ENCODE peak calls at places on chromosomes 16 and 17, in nine cellular contexts. One of them, this sample, is unnamed.

GRCh38 chr17:47315451-47316266 is 8.1 kb upstream of the EFCAB13 start:
- DNase-seq in AG10803: peak; percentile 79
- DNase-seq in cardiac fibroblast: peak; percentile 98
- DNase-seq in colonic mucosa: peak; percentile 61
- DNase-seq in BE2C: peak; percentile 31
- DNase-seq in left ventricle myocardium inferior: no peak
- DNase-seq in AG09309: no peak
- DNase-seq in CD8-positive, alpha-beta T cell: no peak
- DNase-seq in esophagus squamous epithelium: no peak
- DNase-seq in this sample: peak; percentile 87

GRCh38 chr17:511001-511690 is 158.5 kb upstream of the RPH3AL start:
- DNase-seq in left ventricle myocardium inferior: no peak
- DNase-seq in cardiac fibroblast: peak; percentile 87
- DNase-seq in BE2C: no peak
- DNase-seq in AG09309: peak; percentile 51
- DNase-seq in colonic mucosa: no peak
- DNase-seq in CD8-positive, alpha-beta T cell: no peak
- DNase-seq in esophagus squamous epithelium: no peak
- DNase-seq in AG10803: peak; percentile 86
- DNase-seq in this sample: peak; percentile 90

GRCh38 chr16:85126731-85127662 is 14.7 kb upstream of the CIBAR2 start:
- DNase-seq in colonic mucosa: no peak
- DNase-seq in CD8-positive, alpha-beta T cell: no peak
- DNase-seq in AG10803: peak; percentile 72
- DNase-seq in left ventricle myocardium inferior: no peak
- DNase-seq in AG09309: peak; percentile 35
- DNase-seq in BE2C: peak; percentile 50
- DNase-seq in cardiac fibroblast: peak; percentile 71
- DNase-seq in esophagus squamous epithelium: no peak
- DNase-seq in this sample: peak; percentile 85

GRCh38 chr16:17635183-17635582 is 164.4 kb upstream of the XYLT1 start:
- DNase-seq in left ventricle myocardium inferior: no peak
- DNase-seq in colonic mucosa: no peak
- DNase-seq in AG09309: no peak
- DNase-seq in CD8-positive, alpha-beta T cell: no peak
- DNase-seq in AG10803: no peak
- DNase-seq in BE2C: no peak
- DNase-seq in esophagus squamous epithelium: no peak
- DNase-seq in cardiac fibroblast: no peak
- DNase-seq in this sample: no peak

GRCh38 chr16:29683543-29684090 is 4.6 kb downstream of the QPRT start:
- DNase-seq in AG10803: no peak
- DNase-seq in colonic mucosa: no peak
- DNase-seq in AG09309: no peak
- DNase-seq in esophagus squamous epithelium: no peak
- DNase-seq in BE2C: no peak
- DNase-seq in CD8-positive, alpha-beta T cell: no peak
- DNase-seq in left ventricle myocardium inferior: no peak
- DNase-seq in cardiac fibroblast: no peak
- DNase-seq in this sample: no peak

GRCh38 chr17:74569392-74570003 is 2.2 kb upstream of the CD300H start:
- DNase-seq in cardiac fibroblast: peak; percentile 78
- DNase-seq in colonic mucosa: peak; percentile 32
- DNase-seq in left ventricle myocardium inferior: no peak
- DNase-seq in AG09309: peak; percentile 99
- DNase-seq in CD8-positive, alpha-beta T cell: no peak
- DNase-seq in AG10803: peak; percentile 96
- DNase-seq in esophagus squamous epithelium: peak; percentile 39
- DNase-seq in BE2C: no peak
- DNase-seq in this sample: peak; percentile 10

GRCh38 chr17:57597531-57598453 is 147.3 kb downstream of the CCDC182 start:
- DNase-seq in colonic mucosa: peak; percentile 72
- DNase-seq in CD8-positive, alpha-beta T cell: no peak
- DNase-seq in esophagus squamous epithelium: no peak
- DNase-seq in cardiac fibroblast: peak; percentile 79
- DNase-seq in AG09309: peak; percentile 39
- DNase-seq in BE2C: peak; percentile 88
- DNase-seq in AG10803: peak; percentile 74
- DNase-seq in left ventricle myocardium inferior: peak; percentile 60
- DNase-seq in this sample: peak; percentile 75

GRCh38 chr17:62824290-62825135 is 16.4 kb upstream of the MARCHF10 start:
- DNase-seq in esophagus squamous epithelium: no peak
- DNase-seq in left ventricle myocardium inferior: no peak
- DNase-seq in AG10803: peak; percentile 99
- DNase-seq in AG09309: peak; percentile 85
- DNase-seq in colonic mucosa: no peak
- DNase-seq in BE2C: no peak
- DNase-seq in CD8-positive, alpha-beta T cell: no peak
- DNase-seq in cardiac fibroblast: peak; percentile 99
- DNase-seq in this sample: peak; percentile 96

GRCh38 chr17:58083491-58084316 is 485 bp downstream of the DYNLL2 start:
- DNase-seq in AG09309: no peak
- DNase-seq in cardiac fibroblast: peak; percentile 46
- DNase-seq in BE2C: peak; percentile 74
- DNase-seq in left ventricle myocardium inferior: peak; percentile 76
- DNase-seq in AG10803: peak; percentile 50
- DNase-seq in CD8-positive, alpha-beta T cell: peak; percentile 45
- DNase-seq in colonic mucosa: peak; percentile 53
- DNase-seq in esophagus squamous epithelium: no peak
- DNase-seq in this sample: peak; percentile 70

GRCh38 chr16:54171855-54172537 is 114.6 kb downstream of the IRX3 start:
- DNase-seq in colonic mucosa: no peak
- DNase-seq in cardiac fibroblast: peak; percentile 40
- DNase-seq in esophagus squamous epithelium: no peak
- DNase-seq in CD8-positive, alpha-beta T cell: no peak
- DNase-seq in BE2C: no peak
- DNase-seq in AG09309: peak; percentile 51
- DNase-seq in AG10803: peak; percentile 66
- DNase-seq in left ventricle myocardium inferior: no peak
- DNase-seq in this sample: no peak

GRCh38 chr16:67404740-67405226 is 11.5 kb upstream of the TPPP3 start:
- DNase-seq in cardiac fibroblast: no peak
- DNase-seq in CD8-positive, alpha-beta T cell: no peak
- DNase-seq in AG10803: no peak
- DNase-seq in esophagus squamous epithelium: no peak
- DNase-seq in colonic mucosa: peak; percentile 91
- DNase-seq in left ventricle myocardium inferior: no peak
- DNase-seq in BE2C: no peak
- DNase-seq in AG09309: no peak
- DNase-seq in this sample: no peak
- TF ChIP-seq CTCF in cardiac fibroblast: no peak
- TF ChIP-seq CTCF in CD8-positive, alpha-beta T cell: no peak
- TF ChIP-seq CTCF in AG10803: no peak
- TF ChIP-seq CTCF in esophagus squamous epithelium: no peak
- TF ChIP-seq CTCF in colonic mucosa: no peak
- TF ChIP-seq CTCF in left ventricle myocardium inferior: no peak
- TF ChIP-seq CTCF in BE2C: no peak
- TF ChIP-seq CTCF in AG09309: no peak
- TF ChIP-seq CTCF in this sample: no peak

GRCh38 chr16:81095653-81095952 is 592 bp downstream of the GCSH start:
- DNase-seq in AG10803: no peak
- DNase-seq in esophagus squamous epithelium: no peak
- DNase-seq in CD8-positive, alpha-beta T cell: no peak
- DNase-seq in left ventricle myocardium inferior: no peak
- DNase-seq in cardiac fibroblast: no peak
- DNase-seq in colonic mucosa: no peak
- DNase-seq in BE2C: no peak
- DNase-seq in AG09309: no peak
- DNase-seq in this sample: no peak

GRCh38 chr16:81095953-81096714 is at the start of gene GCSH:
- DNase-seq in colonic mucosa: peak; percentile 99
- DNase-seq in AG10803: peak; percentile 98
- DNase-seq in CD8-positive, alpha-beta T cell: peak; percentile 94
- DNase-seq in cardiac fibroblast: peak; percentile 98
- DNase-seq in left ventricle myocardium inferior: peak; percentile 100
- DNase-seq in AG09309: peak; percentile 91
- DNase-seq in BE2C: peak; percentile 100
- DNase-seq in esophagus squamous epithelium: peak; percentile 95
- DNase-seq in this sample: peak; percentile 99

GRCh38 chr16:81097230-81097629 is 1.0 kb upstream of the GCSH start:
- DNase-seq in esophagus squamous epithelium: no peak
- DNase-seq in AG10803: no peak
- DNase-seq in CD8-positive, alpha-beta T cell: no peak
- DNase-seq in cardiac fibroblast: no peak
- DNase-seq in AG09309: no peak
- DNase-seq in left ventricle myocardium inferior: no peak
- DNase-seq in colonic mucosa: no peak
- DNase-seq in BE2C: no peak
- DNase-seq in this sample: no peak

GRCh38 chr16:81094771-81095251 is 1.4 kb downstream of the GCSH start:
- DNase-seq in esophagus squamous epithelium: no peak
- DNase-seq in left ventricle myocardium inferior: no peak
- DNase-seq in BE2C: no peak
- DNase-seq in AG10803: peak; percentile 36
- DNase-seq in colonic mucosa: no peak
- DNase-seq in AG09309: no peak
- DNase-seq in CD8-positive, alpha-beta T cell: no peak
- DNase-seq in cardiac fibroblast: peak; percentile 18
- DNase-seq in this sample: peak; percentile 5

GRCh38 chr16:81096715-81097208 is 567 bp upstream of the GCSH start:
- DNase-seq in colonic mucosa: peak; percentile 44
- DNase-seq in CD8-positive, alpha-beta T cell: no peak
- DNase-seq in AG10803: no peak
- DNase-seq in cardiac fibroblast: no peak
- DNase-seq in left ventricle myocardium inferior: no peak
- DNase-seq in AG09309: no peak
- DNase-seq in BE2C: no peak
- DNase-seq in esophagus squamous epithelium: no peak
- DNase-seq in this sample: no peak
- H3K4me3 ChIP-seq in colonic mucosa: peak overlapping the region; percentile 94
- H3K4me3 ChIP-seq in CD8-positive, alpha-beta T cell: peak overlapping the region; percentile 34
- H3K4me3 ChIP-seq in AG10803: peak overlapping the region; percentile 47
- H3K4me3 ChIP-seq in cardiac fibroblast: peak overlapping the region; percentile 77
- H3K4me3 ChIP-seq in left ventricle myocardium inferior: peak overlapping the region; percentile 97
- H3K4me3 ChIP-seq in AG09309: no peak overlapping the region
- H3K4me3 ChIP-seq in BE2C: peak overlapping the region; percentile 28
- H3K4me3 ChIP-seq in esophagus squamous epithelium: peak overlapping the region; percentile 70
- H3K4me3 ChIP-seq in this sample: peak overlapping the region; percentile 56

GRCh38 chr16:67271446-67271845 is 7.9 kb upstream of the PLEKHG4 start:
- DNase-seq in esophagus squamous epithelium: no peak
- DNase-seq in AG09309: no peak
- DNase-seq in colonic mucosa: no peak
- DNase-seq in BE2C: no peak
- DNase-seq in left ventricle myocardium inferior: no peak
- DNase-seq in AG10803: no peak
- DNase-seq in CD8-positive, alpha-beta T cell: no peak
- DNase-seq in cardiac fibroblast: no peak
- DNase-seq in this sample: no peak
- TF ChIP-seq CTCF in esophagus squamous epithelium: no peak
- TF ChIP-seq CTCF in AG09309: no peak
- TF ChIP-seq CTCF in colonic mucosa: no peak
- TF ChIP-seq CTCF in BE2C: no peak
- TF ChIP-seq CTCF in left ventricle myocardium inferior: no peak
- TF ChIP-seq CTCF in AG10803: no peak
- TF ChIP-seq CTCF in CD8-positive, alpha-beta T cell: no peak
- TF ChIP-seq CTCF in cardiac fibroblast: no peak
- TF ChIP-seq CTCF in this sample: no peak

DNA sequence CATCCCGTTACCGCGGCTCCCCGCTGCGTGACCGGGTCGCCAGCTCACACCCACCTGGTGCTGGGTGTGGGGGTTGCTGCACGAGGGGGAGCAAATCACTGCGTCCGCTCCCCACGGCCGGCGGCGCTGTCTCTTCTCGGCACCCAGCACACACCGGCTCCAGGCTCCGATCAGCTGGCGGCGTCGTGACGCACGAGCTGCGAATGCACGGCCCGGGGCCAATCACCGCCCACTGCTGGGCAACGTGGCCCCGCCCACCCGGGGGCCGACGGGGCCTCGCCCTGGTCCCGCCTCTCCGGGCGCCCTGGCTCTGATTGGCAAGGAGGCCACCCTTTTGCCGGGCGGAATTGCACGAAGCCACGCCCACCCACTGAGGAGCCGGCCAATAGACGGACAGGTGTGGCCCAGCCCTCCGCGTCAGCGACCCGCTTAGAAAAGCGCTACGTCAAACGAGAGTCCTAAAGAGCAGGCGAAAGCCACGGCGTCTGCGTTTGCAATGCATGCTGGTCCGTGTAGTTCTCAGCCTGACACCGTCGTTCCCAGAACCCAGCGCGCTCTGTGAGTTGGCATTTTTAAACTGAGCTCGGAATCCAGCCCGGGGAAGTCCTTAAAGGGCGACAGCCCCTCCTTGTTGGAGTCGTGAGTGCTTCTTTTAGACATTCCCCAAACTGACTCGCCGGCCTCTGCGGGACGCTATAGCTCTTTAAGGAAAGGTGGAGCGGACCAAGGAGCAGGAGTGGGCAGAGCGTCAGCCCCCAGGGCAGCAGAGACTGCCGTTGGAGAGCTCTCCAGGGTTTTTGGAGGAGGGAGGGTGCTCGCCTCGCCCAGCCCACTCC is 6.1 kb upstream of the TLCD2 start:
- DNase-seq in AG09309: peak; percentile 100
- DNase-seq in AG10803: peak; percentile 100
- DNase-seq in CD8-positive, alpha-beta T cell: peak; percentile 100
- DNase-seq in BE2C: peak; percentile 98
- DNase-seq in left ventricle myocardium inferior: peak; percentile 100
- DNase-seq in esophagus squamous epithelium: peak; percentile 99
- DNase-seq in colonic mucosa: peak; percentile 99
- DNase-seq in cardiac fibroblast: peak; percentile 100
- DNase-seq in this sample: peak; percentile 100
- H3K4me3 ChIP-seq in AG09309: peak overlapping the region; percentile 98
- H3K4me3 ChIP-seq in AG10803: peak overlapping the region; percentile 94
- H3K4me3 ChIP-seq in CD8-positive, alpha-beta T cell: peak overlapping the region; percentile 78
- H3K4me3 ChIP-seq in BE2C: peak overlapping the region; percentile 68
- H3K4me3 ChIP-seq in left ventricle myocardium inferior: peak overlapping the region; percentile 95
- H3K4me3 ChIP-seq in esophagus squamous epithelium: peak overlapping the region; percentile 100
- H3K4me3 ChIP-seq in colonic mucosa: peak overlapping the region; percentile 93
- H3K4me3 ChIP-seq in cardiac fibroblast: peak overlapping the region; percentile 95
- H3K4me3 ChIP-seq in this sample: peak overlapping the region; percentile 81

This sample was measured in foreskin fibroblast.